ENCODE peak calls at places on chromosomes 6 and 20, in seven cellular contexts. One of them, this sample, is unnamed.

GRCh38 chr6:50864601-50865000 is 45.9 kb downstream of the TFAP2B start:
- DNase-seq in cardiac fibroblast: no peak
- DNase-seq in mammary epithelial cell: no peak
- DNase-seq in Calu3: no peak
- DNase-seq in fibroblast of lung: no peak
- DNase-seq in GM20000: no peak
- DNase-seq in AG09319: no peak
- DNase-seq in this sample: no peak

GRCh38 chr6:148509152-148509571 is 166.5 kb downstream of the SASH1 start:
- DNase-seq in GM20000: no peak
- DNase-seq in Calu3: no peak
- DNase-seq in mammary epithelial cell: no peak
- DNase-seq in AG09319: no peak
- DNase-seq in cardiac fibroblast: peak
- DNase-seq in fibroblast of lung: peak
- DNase-seq in this sample: no peak

GRCh38 chr20:57212890-57213276 is 53.6 kb downstream of the BMP7 start:
- DNase-seq in mammary epithelial cell: no peak
- DNase-seq in Calu3: no peak
- DNase-seq in fibroblast of lung: no peak
- DNase-seq in GM20000: no peak
- DNase-seq in cardiac fibroblast: no peak
- DNase-seq in AG09319: no peak
- DNase-seq in this sample: no peak

GRCh38 chr6:45714795-45715507 is 300.7 kb downstream of the CLIC5 start:
- DNase-seq in cardiac fibroblast: peak
- DNase-seq in AG09319: peak
- DNase-seq in fibroblast of lung: peak
- DNase-seq in mammary epithelial cell: peak
- DNase-seq in GM20000: peak
- DNase-seq in Calu3: peak
- DNase-seq in this sample: no peak

GRCh38 chr6:116100419-116101297 is at the start of gene NT5DC1:
- DNase-seq in cardiac fibroblast: peak
- DNase-seq in AG09319: peak
- DNase-seq in fibroblast of lung: peak
- DNase-seq in GM20000: peak
- DNase-seq in Calu3: peak
- DNase-seq in mammary epithelial cell: peak
- DNase-seq in this sample: no peak

GRCh38 chr6:27290065-27290849 is 21.8 kb downstream of the POM121L2 start:
- DNase-seq in GM20000: no peak
- DNase-seq in Calu3: no peak
- DNase-seq in cardiac fibroblast: peak
- DNase-seq in mammary epithelial cell: peak
- DNase-seq in fibroblast of lung: peak
- DNase-seq in AG09319: no peak
- DNase-seq in this sample: no peak

GRCh38 chr20:23159923-23160445 is 73.9 kb upstream of the CD93 start:
- DNase-seq in mammary epithelial cell: no peak
- DNase-seq in Calu3: no peak
- DNase-seq in GM20000: no peak
- DNase-seq in fibroblast of lung: peak
- DNase-seq in AG09319: no peak
- DNase-seq in cardiac fibroblast: no peak
- DNase-seq in this sample: no peak

GRCh38 chr6:100134703-100135102 is 140.7 kb upstream of the MCHR2 start:
- DNase-seq in fibroblast of lung: peak
- DNase-seq in Calu3: no peak
- DNase-seq in mammary epithelial cell: peak
- DNase-seq in GM20000: no peak
- DNase-seq in cardiac fibroblast: peak
- DNase-seq in AG09319: no peak
- DNase-seq in this sample: no peak

GRCh38 chr20:19976595-19977372 is 40.4 kb upstream of the NAA20 start:
- DNase-seq in fibroblast of lung: peak
- DNase-seq in GM20000: no peak
- DNase-seq in Calu3: peak
- DNase-seq in mammary epithelial cell: peak
- DNase-seq in AG09319: peak
- DNase-seq in cardiac fibroblast: peak
- DNase-seq in this sample: peak

GRCh38 chr20:38172344-38172743 is 7.3 kb upstream of the TGM2 start:
- DNase-seq in GM20000: no peak
- DNase-seq in fibroblast of lung: peak
- DNase-seq in mammary epithelial cell: no peak
- DNase-seq in Calu3: no peak
- DNase-seq in cardiac fibroblast: peak
- DNase-seq in AG09319: no peak
- DNase-seq in this sample: no peak

GRCh38 chr6:168895102-168895812 is 358.4 kb downstream of the THBS2 start:
- DNase-seq in Calu3: peak
- DNase-seq in mammary epithelial cell: peak
- DNase-seq in fibroblast of lung: peak
- DNase-seq in cardiac fibroblast: peak
- DNase-seq in AG09319: peak
- DNase-seq in GM20000: peak
- DNase-seq in this sample: no peak

GRCh38 chr6:26473758-26474438 is 16.1 kb downstream of the BTN2A1 start:
- DNase-seq in cardiac fibroblast: peak
- DNase-seq in fibroblast of lung: peak
- DNase-seq in Calu3: peak
- DNase-seq in GM20000: peak
- DNase-seq in AG09319: peak
- DNase-seq in mammary epithelial cell: peak
- DNase-seq in this sample: peak

GRCh38 chr6:163617549-163617948 is 203.0 kb downstream of the QKI start:
- DNase-seq in GM20000: no peak
- DNase-seq in AG09319: no peak
- DNase-seq in fibroblast of lung: no peak
- DNase-seq in cardiac fibroblast: no peak
- DNase-seq in Calu3: no peak
- DNase-seq in mammary epithelial cell: no peak
- DNase-seq in this sample: no peak

GRCh38 chr6:33733294-33734007 is 13.3 kb downstream of the IP6K3 start:
- DNase-seq in AG09319: no peak
- DNase-seq in mammary epithelial cell: no peak
- DNase-seq in GM20000: no peak
- DNase-seq in Calu3: no peak
- DNase-seq in fibroblast of lung: no peak
- DNase-seq in cardiac fibroblast: no peak
- DNase-seq in this sample: no peak

GRCh38 chr6:166955865-166956443 is 396 bp downstream of the RNASET2 start:
- DNase-seq in GM20000: no peak
- DNase-seq in AG09319: no peak
- DNase-seq in fibroblast of lung: peak
- DNase-seq in cardiac fibroblast: no peak
- DNase-seq in mammary epithelial cell: no peak
- DNase-seq in Calu3: no peak
- DNase-seq in this sample: no peak

GRCh38 chr6:88268508-88268907 is 102.4 kb upstream of the CNR1 start:
- DNase-seq in fibroblast of lung: no peak
- DNase-seq in Calu3: no peak
- DNase-seq in cardiac fibroblast: no peak
- DNase-seq in AG09319: no peak
- DNase-seq in mammary epithelial cell: no peak
- DNase-seq in GM20000: no peak
- DNase-seq in this sample: no peak

GRCh38 chr6:49764571-49765236 is 20.5 kb upstream of the CRISP3 start:
- DNase-seq in cardiac fibroblast: no peak
- DNase-seq in fibroblast of lung: no peak
- DNase-seq in Calu3: no peak
- DNase-seq in AG09319: no peak
- DNase-seq in mammary epithelial cell: no peak
- DNase-seq in GM20000: no peak
- DNase-seq in this sample: no peak

GRCh38 chr20:52105045-52105572 is 86.5 kb downstream of the ZFP64 start:
- DNase-seq in cardiac fibroblast: peak
- DNase-seq in GM20000: peak
- DNase-seq in fibroblast of lung: peak
- DNase-seq in Calu3: no peak
- DNase-seq in mammary epithelial cell: peak
- DNase-seq in AG09319: no peak
- DNase-seq in this sample: no peak

GRCh38 chr6:129748901-129749748 is 39.1 kb upstream of the ARHGAP18 start:
- DNase-seq in AG09319: no peak
- DNase-seq in fibroblast of lung: peak
- DNase-seq in GM20000: no peak
- DNase-seq in mammary epithelial cell: peak
- DNase-seq in Calu3: no peak
- DNase-seq in cardiac fibroblast: peak
- DNase-seq in this sample: peak

GRCh38 chr6:38495511-38495910 is 144.2 kb downstream of the BTBD9 start:
- DNase-seq in AG09319: no peak
- DNase-seq in mammary epithelial cell: no peak
- DNase-seq in Calu3: no peak
- DNase-seq in cardiac fibroblast: no peak
- DNase-seq in fibroblast of lung: no peak
- DNase-seq in GM20000: no peak
- DNase-seq in this sample: no peak

GRCh38 chr20:58271596-58272460 is 37.7 kb upstream of the RAB22A start:
- DNase-seq in cardiac fibroblast: no peak
- DNase-seq in Calu3: no peak
- DNase-seq in GM20000: no peak
- DNase-seq in fibroblast of lung: peak
- DNase-seq in AG09319: no peak
- DNase-seq in mammary epithelial cell: no peak
- DNase-seq in this sample: no peak

GRCh38 chr20:41167481-41168253 is 30.3 kb downstream of the PLCG1 start:
- DNase-seq in fibroblast of lung: no peak
- DNase-seq in mammary epithelial cell: no peak
- DNase-seq in GM20000: no peak
- DNase-seq in Calu3: no peak
- DNase-seq in cardiac fibroblast: no peak
- DNase-seq in AG09319: no peak
- DNase-seq in this sample: no peak

GRCh38 chr6:138307816-138308727 is 69.6 kb upstream of the SMIM28 start:
- DNase-seq in GM20000: no peak
- DNase-seq in Calu3: no peak
- DNase-seq in AG09319: no peak
- DNase-seq in mammary epithelial cell: no peak
- DNase-seq in fibroblast of lung: peak
- DNase-seq in cardiac fibroblast: peak
- DNase-seq in this sample: no peak

GRCh38 chr6:40395066-40395697 is 192.0 kb downstream of the LRFN2 start:
- DNase-seq in cardiac fibroblast: no peak
- DNase-seq in fibroblast of lung: no peak
- DNase-seq in mammary epithelial cell: no peak
- DNase-seq in GM20000: no peak
- DNase-seq in AG09319: no peak
- DNase-seq in Calu3: no peak
- DNase-seq in this sample: no peak

GRCh38 chr6:166996406-166996805 is 2.8 kb upstream of the CEP43 start:
- DNase-seq in AG09319: no peak
- DNase-seq in Calu3: no peak
- DNase-seq in fibroblast of lung: peak
- DNase-seq in cardiac fibroblast: peak
- DNase-seq in GM20000: no peak
- DNase-seq in mammary epithelial cell: peak
- DNase-seq in this sample: no peak

GRCh38 chr20:37297066-37297736 is 7.7 kb downstream of the MANBAL start:
- DNase-seq in cardiac fibroblast: peak
- DNase-seq in Calu3: no peak
- DNase-seq in mammary epithelial cell: peak
- DNase-seq in AG09319: no peak
- DNase-seq in fibroblast of lung: peak
- DNase-seq in GM20000: no peak
- DNase-seq in this sample: peak

GRCh38 chr6:37713529-37714119 is 15.9 kb upstream of the MDGA1 start:
- DNase-seq in mammary epithelial cell: peak
- DNase-seq in fibroblast of lung: peak
- DNase-seq in AG09319: no peak
- DNase-seq in GM20000: no peak
- DNase-seq in Calu3: no peak
- DNase-seq in cardiac fibroblast: peak
- DNase-seq in this sample: peak

GRCh38 chr6:100176321-100176950 is 182.4 kb upstream of the MCHR2 start:
- DNase-seq in mammary epithelial cell: peak
- DNase-seq in cardiac fibroblast: peak
- DNase-seq in GM20000: no peak
- DNase-seq in fibroblast of lung: peak
- DNase-seq in Calu3: peak
- DNase-seq in AG09319: peak
- DNase-seq in this sample: peak

GRCh38 chr20:44911264-44911921 is 1.5 kb downstream of the PABPC1L start:
- DNase-seq in Calu3: peak
- DNase-seq in cardiac fibroblast: peak
- DNase-seq in AG09319: no peak
- DNase-seq in mammary epithelial cell: peak
- DNase-seq in fibroblast of lung: peak
- DNase-seq in GM20000: peak
- DNase-seq in this sample: no peak

GRCh38 chr6:113634352-113635163 is 222.6 kb upstream of the MARCKS start:
- DNase-seq in cardiac fibroblast: peak
- DNase-seq in fibroblast of lung: peak
- DNase-seq in mammary epithelial cell: peak
- DNase-seq in Calu3: no peak
- DNase-seq in AG09319: no peak
- DNase-seq in GM20000: peak
- DNase-seq in this sample: no peak

GRCh38 chr6:157459327-157459726 is 78.3 kb downstream of the ZDHHC14 start:
- DNase-seq in cardiac fibroblast: no peak
- DNase-seq in fibroblast of lung: no peak
- DNase-seq in GM20000: no peak
- DNase-seq in Calu3: no peak
- DNase-seq in mammary epithelial cell: no peak
- DNase-seq in AG09319: no peak
- DNase-seq in this sample: no peak
- TF ChIP-seq CTCF in cardiac fibroblast: no peak
- TF ChIP-seq CTCF in fibroblast of lung: no peak
- TF ChIP-seq CTCF in GM20000: no peak
- TF ChIP-seq CTCF in Calu3: no peak
- TF ChIP-seq CTCF in mammary epithelial cell: no peak
- TF ChIP-seq CTCF in AG09319: no peak
- TF ChIP-seq CTCF in this sample: no peak

GRCh38 chr6:31193206-31193605 is 22.7 kb upstream of the POU5F1 start:
- DNase-seq in fibroblast of lung: no peak
- DNase-seq in GM20000: no peak
- DNase-seq in AG09319: no peak
- DNase-seq in mammary epithelial cell: no peak
- DNase-seq in cardiac fibroblast: no peak
- DNase-seq in Calu3: no peak
- DNase-seq in this sample: no peak
- TF ChIP-seq CTCF in fibroblast of lung: no peak
- TF ChIP-seq CTCF in GM20000: no peak
- TF ChIP-seq CTCF in AG09319: no peak
- TF ChIP-seq CTCF in mammary epithelial cell: no peak
- TF ChIP-seq CTCF in cardiac fibroblast: no peak
- TF ChIP-seq CTCF in Calu3: no peak
- TF ChIP-seq CTCF in this sample: no peak

GRCh38 chr6:156378853-156379252 is 398.3 kb upstream of the ARID1B start:
- DNase-seq in Calu3: no peak
- DNase-seq in mammary epithelial cell: no peak
- DNase-seq in AG09319: no peak
- DNase-seq in GM20000: no peak
- DNase-seq in fibroblast of lung: no peak
- DNase-seq in cardiac fibroblast: no peak
- DNase-seq in this sample: no peak
- TF ChIP-seq CTCF in Calu3: no peak
- TF ChIP-seq CTCF in mammary epithelial cell: no peak
- TF ChIP-seq CTCF in AG09319: no peak
- TF ChIP-seq CTCF in GM20000: no peak
- TF ChIP-seq CTCF in fibroblast of lung: no peak
- TF ChIP-seq CTCF in cardiac fibroblast: no peak
- TF ChIP-seq CTCF in this sample: no peak

GRCh38 chr20:63441777-63442493 is 30.5 kb downstream of the KCNQ2 start:
- DNase-seq in AG09319: no peak
- DNase-seq in GM20000: peak
- DNase-seq in cardiac fibroblast: peak
- DNase-seq in mammary epithelial cell: peak
- DNase-seq in Calu3: peak
- DNase-seq in fibroblast of lung: peak
- DNase-seq in this sample: no peak
- TF ChIP-seq CTCF in AG09319: peak
- TF ChIP-seq CTCF in GM20000: peak
- TF ChIP-seq CTCF in cardiac fibroblast: peak
- TF ChIP-seq CTCF in mammary epithelial cell: peak
- TF ChIP-seq CTCF in Calu3: peak
- TF ChIP-seq CTCF in fibroblast of lung: peak
- TF ChIP-seq CTCF in this sample: peak